ENCODE peak calls at places on chromosomes 1 and 21, in nine cellular contexts. E is HCT116; B is GM12878; H is psoas muscle; A is CD4-positive, alpha-beta memory T cell; W is left lung; I is lower lobe of right lung; F is pancreas; Q is endodermal cell. P is an unnamed sample.
A peak's percentile ranks its signal among the peaks of the same experiment; 100 is the strongest.

GRCh38 chr1:14929547-14930223 is 223.9 kb upstream of the TMEM51 start:
- DNase-seq in E (no peak), B (no peak), H (no peak), A (no peak), W (peak; percentile 57), I (no peak), F (no peak), Q (no peak), P (no peak)

GRCh38 chr1:5394111-5394510 is 598.1 kb downstream of the NPHP4 start:
- DNase-seq in E (no peak), B (no peak), H (no peak), A (no peak), W (no peak), I (no peak), F (no peak), Q (peak; percentile 66), P (no peak)

GRCh38 chr21:45421846-45422775 is 17.1 kb downstream of the COL18A1 start:
- DNase-seq in E (no peak), B (no peak), H (peak; percentile 37), A (no peak), W (no peak), I (peak; percentile 42), F (no peak), Q (peak; percentile 41), P (no peak)

GRCh38 chr1:240804475-240804874 is 192.5 kb upstream of the GREM2 start:
- DNase-seq in E (no peak), B (no peak), H (no peak), A (no peak), W (no peak), I (no peak), F (no peak), Q (no peak), P (no peak)

GRCh38 chr1:147721711-147722110 is 38.7 kb downstream of the GJA5 start:
- DNase-seq in E (no peak), B (no peak), H (no peak), A (no peak), W (no peak), I (no peak), F (no peak), Q (no peak), P (no peak)

GRCh38 chr1:115927971-115928370 is 48.3 kb upstream of the SLC22A15 start:
- DNase-seq in E (no peak), B (no peak), H (no peak), A (no peak), W (no peak), I (no peak), F (no peak), Q (no peak), P (no peak)

GRCh38 chr1:204323887-204324286 is 35.8 kb downstream of the PLEKHA6 start:
- DNase-seq in E (no peak), B (no peak), H (no peak), A (no peak), W (no peak), I (no peak), F (no peak), Q (no peak), P (no peak)

GRCh38 chr1:162666006-162666645 is 33.9 kb downstream of the DDR2 start:
- DNase-seq in E (no peak), B (no peak), H (no peak), A (no peak), W (no peak), I (no peak), F (no peak), Q (no peak), P (no peak)

GRCh38 chr1:20426371-20426770 is 59.6 kb downstream of the CAMK2N1 start:
- DNase-seq in E (no peak), B (no peak), H (no peak), A (no peak), W (no peak), I (no peak), F (no peak), Q (no peak), P (no peak)

GRCh38 chr1:205456383-205456867 is 580 bp upstream of the BLACAT1 start:
- DNase-seq in E (no peak), B (no peak), H (no peak), A (no peak), W (no peak), I (no peak), F (no peak), Q (peak; percentile 83), P (peak; percentile 84)

GRCh38 chr1:1283821-1284220 is 3.6 kb downstream of the SCNN1D start:
- DNase-seq in E (no peak), B (peak; percentile 94), H (no peak), A (no peak), W (no peak), I (no peak), F (no peak), Q (peak; percentile 74), P (peak; percentile 90)

GRCh38 chr21:39843483-39843882 is 23.8 kb upstream of the PCP4 start:
- DNase-seq in E (no peak), B (no peak), H (no peak), A (no peak), W (no peak), I (no peak), F (no peak), Q (no peak), P (no peak)

GRCh38 chr1:117032661-117033060 is 27.5 kb upstream of the TTF2 start:
- DNase-seq in E (no peak), B (no peak), H (no peak), A (no peak), W (no peak), I (no peak), F (no peak), Q (no peak), P (no peak)

GRCh38 chr1:6864166-6864565 is 78.9 kb downstream of the CAMTA1 start:
- DNase-seq in E (no peak), B (no peak), H (no peak), A (no peak), W (no peak), I (no peak), F (no peak), Q (no peak), P (no peak)

GRCh38 chr21:34625194-34625593 is 10.3 kb upstream of the RCAN1 start:
- DNase-seq in E (no peak), B (no peak), H (no peak), A (no peak), W (no peak), I (no peak), F (no peak), Q (no peak), P (no peak)

GRCh38 chr1:234495231-234495990 is 16.4 kb upstream of the TARBP1 start:
- DNase-seq in E (no peak), B (peak; percentile 79), H (no peak), A (no peak), W (no peak), I (no peak), F (no peak), Q (no peak), P (no peak)

GRCh38 chr21:15514073-15514946 is 215.5 kb upstream of the USP25 start:
- DNase-seq in E (no peak), B (peak; percentile 45), H (no peak), A (peak; percentile 84), W (no peak), I (no peak), F (no peak), Q (no peak), P (no peak)

DNA sequence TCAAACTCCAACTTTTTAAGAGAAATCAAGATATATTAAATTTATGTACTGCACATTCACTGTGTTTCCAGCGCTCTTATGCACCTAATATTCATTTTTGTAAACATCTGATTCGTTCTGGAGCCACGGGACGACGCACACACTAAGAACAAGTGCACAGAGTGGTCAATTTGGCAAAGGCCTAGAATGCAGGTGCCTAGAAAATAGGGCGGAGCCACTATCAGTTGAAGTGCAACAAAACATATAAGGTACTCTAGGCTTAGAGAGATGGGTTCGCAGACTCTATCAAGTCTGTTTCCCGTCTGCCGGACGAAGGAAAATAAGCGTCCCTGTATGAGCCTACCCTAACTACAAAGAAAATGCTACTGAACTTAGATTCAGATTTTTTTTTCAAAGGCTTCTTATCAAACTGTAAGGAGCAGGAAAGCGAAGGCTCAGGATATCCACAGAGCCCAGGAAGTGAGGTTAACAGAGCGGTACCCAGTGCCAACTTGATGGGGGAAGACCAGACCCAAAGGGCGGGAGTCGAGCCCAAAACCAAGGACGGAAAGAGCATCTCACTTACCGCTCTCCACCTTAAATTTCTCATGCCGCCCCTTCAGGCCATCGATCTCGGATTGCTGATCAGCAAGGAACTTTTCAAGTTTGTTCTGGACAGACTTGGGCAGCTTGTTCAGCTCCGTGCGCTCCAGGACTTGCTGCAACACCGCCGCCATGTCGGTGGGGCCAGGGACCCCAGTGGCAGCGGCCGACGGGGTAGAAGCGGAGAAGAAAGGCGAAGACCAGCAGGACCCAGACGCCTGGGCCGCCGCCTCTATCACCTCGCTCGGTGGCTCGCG is 521 bp downstream of the TPR start:
- DNase-seq in E (peak; percentile 40), B (peak; percentile 19), H (no peak), A (peak; percentile 38), W (no peak), I (no peak), F (peak; percentile 17), Q (no peak), P (peak; percentile 8)
- H3K36me3 ChIP-seq in E (peaks cover 26% of the 10 kb centered on the region), B (peaks cover 6% of the 10 kb centered on the region), H (peaks cover 39% of the 10 kb centered on the region), A (peaks cover 22% of the 10 kb centered on the region), W (no peaks in the 10 kb centered on the region), I (peaks cover 38% of the 10 kb centered on the region), F (no peaks in the 10 kb centered on the region), Q (peaks cover 53% of the 10 kb centered on the region), P (peaks cover 5% of the 10 kb centered on the region)

GRCh38 chr1:156119503-156120209 is 5.1 kb downstream of the LMNA start:
- DNase-seq in E (no peak), B (no peak), H (peak; percentile 86), A (no peak), W (no peak), I (no peak), F (no peak), Q (peak; percentile 54), P (peak; percentile 36)
- H3K4me3 ChIP-seq in E (peak overlapping the region; percentile 12), B (peak overlapping the region; percentile 35), H (peak overlapping the region; percentile 99), A (no peak overlapping the region), W (peak overlapping the region; percentile 90), I (peak overlapping the region; percentile 25), F (no peak overlapping the region), Q (no peak overlapping the region), P (no peak overlapping the region)

DNA sequence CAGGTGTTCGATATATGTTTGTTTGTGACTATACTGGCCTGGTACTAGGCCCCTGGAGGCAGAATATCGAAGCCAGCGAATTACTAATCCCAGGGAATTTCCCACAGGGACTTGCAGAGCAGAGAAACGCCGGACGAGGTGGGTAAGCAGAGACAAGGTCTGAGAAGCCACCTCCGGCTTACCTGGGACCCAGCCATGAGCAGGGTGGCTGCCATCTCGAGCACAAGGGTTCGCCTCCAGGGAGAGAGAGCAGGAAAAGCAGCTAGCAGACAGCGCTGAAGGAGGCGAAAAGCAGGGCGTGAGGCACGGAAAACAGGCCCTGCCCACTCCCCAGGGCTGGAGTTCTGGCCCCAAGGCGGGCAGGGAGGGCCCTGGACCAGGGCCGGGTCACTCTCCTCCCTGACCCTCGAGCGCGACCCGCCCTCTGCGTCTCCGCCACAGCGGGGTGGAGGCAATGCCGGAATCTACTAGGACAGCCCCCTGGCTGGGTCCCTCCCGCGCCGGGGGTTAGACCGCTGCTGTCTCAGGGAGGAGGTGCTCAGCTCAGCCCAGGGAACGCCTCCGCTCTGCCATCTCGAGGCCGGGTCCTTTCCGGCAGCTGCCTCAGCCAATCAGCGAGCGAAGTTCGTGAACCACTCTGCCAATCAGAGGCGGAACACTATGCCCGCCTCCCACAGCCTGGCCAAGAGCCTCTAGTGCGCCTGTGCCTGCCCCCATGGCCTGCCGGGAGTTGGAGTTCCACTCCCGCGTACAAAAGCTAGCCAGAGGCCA is 1.7 kb downstream of the ZNF436 start:
- DNase-seq in E (peak; percentile 98), B (peak; percentile 97), H (peak; percentile 99), A (peak; percentile 98), W (peak; percentile 99), I (peak; percentile 99), F (peak; percentile 99), Q (peak; percentile 100), P (peak; percentile 98)
- H3K27me3 ChIP-seq in E (no peaks in the 10 kb centered on the region), B (no peaks in the 10 kb centered on the region), H (no peaks in the 10 kb centered on the region), A (no peaks in the 10 kb centered on the region), W (no peaks in the 10 kb centered on the region), I (no peaks in the 10 kb centered on the region), F (no peaks in the 10 kb centered on the region), Q (no peaks in the 10 kb centered on the region), P (peaks cover 70% of the 10 kb centered on the region)

GRCh38 chr1:193210991-193211390 is 24.6 kb upstream of the B3GALT2 start:
- DNase-seq in E (no peak), B (no peak), H (no peak), A (no peak), W (no peak), I (no peak), F (no peak), Q (no peak), P (no peak)
- H3K36me3 ChIP-seq in E (peaks cover 23% of the 10 kb centered on the region), B (no peaks in the 10 kb centered on the region), H (peaks cover 36% of the 10 kb centered on the region), A (peaks cover 10% of the 10 kb centered on the region), W (no peaks in the 10 kb centered on the region), I (peaks cover 9% of the 10 kb centered on the region), F (no peaks in the 10 kb centered on the region), Q (peaks cover 82% of the 10 kb centered on the region), P (no peaks in the 10 kb centered on the region)